ENCODE peak calls at places on chromosomes 4 and X, in seven cellular contexts. One of them, this sample, is unnamed.

GRCh38 chr4:151074416-151074916 is 25.0 kb upstream of the RPS3A start:
- DNase-seq in Daoy: no peak
- DNase-seq in neural progenitor cell: no peak
- DNase-seq in G401: no peak
- DNase-seq in RCC 7860: no peak
- DNase-seq in LoVo: no peak
- DNase-seq in anterior cingulate cortex: no peak
- DNase-seq in this sample: no peak

GRCh38 chr4:3630136-3630933 is 98.1 kb upstream of the LRPAP1 start:
- DNase-seq in Daoy: peak
- DNase-seq in neural progenitor cell: no peak
- DNase-seq in G401: no peak
- DNase-seq in RCC 7860: no peak
- DNase-seq in LoVo: no peak
- DNase-seq in anterior cingulate cortex: no peak
- DNase-seq in this sample: no peak

GRCh38 chr4:184416913-184417734 is 57.2 kb downstream of the IRF2 start:
- DNase-seq in Daoy: peak
- DNase-seq in neural progenitor cell: no peak
- DNase-seq in G401: no peak
- DNase-seq in RCC 7860: no peak
- DNase-seq in LoVo: no peak
- DNase-seq in anterior cingulate cortex: no peak
- DNase-seq in this sample: no peak

GRCh38 chrX:361231-362145 is 25.2 kb downstream of the PPP2R3B start:
- DNase-seq in Daoy: no peak
- DNase-seq in neural progenitor cell: no peak
- DNase-seq in G401: no peak
- DNase-seq in RCC 7860: no peak
- DNase-seq in LoVo: no peak
- DNase-seq in anterior cingulate cortex: no peak
- DNase-seq in this sample: no peak

GRCh38 chr4:186204103-186204559 is 12.8 kb downstream of the CYP4V2 start:
- DNase-seq in Daoy: no peak
- DNase-seq in neural progenitor cell: no peak
- DNase-seq in G401: peak
- DNase-seq in RCC 7860: no peak
- DNase-seq in LoVo: no peak
- DNase-seq in anterior cingulate cortex: no peak
- DNase-seq in this sample: no peak

GRCh38 chrX:9465380-9466114 is 689 bp downstream of the TBL1X start:
- DNase-seq in Daoy: peak
- DNase-seq in neural progenitor cell: peak
- DNase-seq in G401: peak
- DNase-seq in RCC 7860: no peak
- DNase-seq in LoVo: no peak
- DNase-seq in anterior cingulate cortex: no peak
- DNase-seq in this sample: no peak

GRCh38 chr4:33566649-33567048 is 2677.7 kb downstream of the ARAP2 start:
- DNase-seq in Daoy: no peak
- DNase-seq in neural progenitor cell: no peak
- DNase-seq in G401: no peak
- DNase-seq in RCC 7860: no peak
- DNase-seq in LoVo: no peak
- DNase-seq in anterior cingulate cortex: no peak
- DNase-seq in this sample: no peak

GRCh38 chr4:4426511-4427477 is 39.9 kb downstream of the NSG1 start:
- DNase-seq in Daoy: peak
- DNase-seq in neural progenitor cell: peak
- DNase-seq in G401: no peak
- DNase-seq in RCC 7860: no peak
- DNase-seq in LoVo: no peak
- DNase-seq in anterior cingulate cortex: no peak
- DNase-seq in this sample: no peak

GRCh38 chr4:176309046-176309445 is 10.7 kb upstream of the SPCS3 start:
- DNase-seq in Daoy: no peak
- DNase-seq in neural progenitor cell: no peak
- DNase-seq in G401: no peak
- DNase-seq in RCC 7860: no peak
- DNase-seq in LoVo: no peak
- DNase-seq in anterior cingulate cortex: no peak
- DNase-seq in this sample: no peak

GRCh38 chrX:132876509-132876837 is 82.0 kb downstream of the HS6ST2 start:
- DNase-seq in Daoy: no peak
- DNase-seq in neural progenitor cell: peak
- DNase-seq in G401: peak
- DNase-seq in RCC 7860: no peak
- DNase-seq in LoVo: no peak
- DNase-seq in anterior cingulate cortex: no peak
- DNase-seq in this sample: no peak

GRCh38 chr4:140851032-140851636 is 94.9 kb upstream of the TBC1D9 start:
- DNase-seq in Daoy: peak
- DNase-seq in neural progenitor cell: peak
- DNase-seq in G401: peak
- DNase-seq in RCC 7860: peak
- DNase-seq in LoVo: peak
- DNase-seq in anterior cingulate cortex: no peak
- DNase-seq in this sample: no peak

GRCh38 chr4:23333946-23334878 is 555.6 kb downstream of the PPARGC1A start:
- DNase-seq in Daoy: peak
- DNase-seq in neural progenitor cell: peak
- DNase-seq in G401: no peak
- DNase-seq in RCC 7860: peak
- DNase-seq in LoVo: peak
- DNase-seq in anterior cingulate cortex: no peak
- DNase-seq in this sample: peak

GRCh38 chr4:181548873-181549541 is 694.2 kb upstream of the TENM3 start:
- DNase-seq in Daoy: peak
- DNase-seq in neural progenitor cell: no peak
- DNase-seq in G401: no peak
- DNase-seq in RCC 7860: peak
- DNase-seq in LoVo: peak
- DNase-seq in anterior cingulate cortex: no peak
- DNase-seq in this sample: peak

GRCh38 chrX:39891781-39892180 is 206.0 kb downstream of the BCOR start:
- DNase-seq in Daoy: no peak
- DNase-seq in neural progenitor cell: no peak
- DNase-seq in G401: no peak
- DNase-seq in RCC 7860: no peak
- DNase-seq in LoVo: no peak
- DNase-seq in anterior cingulate cortex: no peak
- DNase-seq in this sample: no peak

GRCh38 chr4:6270691-6271121 is 1.1 kb downstream of the WFS1 start:
- DNase-seq in Daoy: peak
- DNase-seq in neural progenitor cell: no peak
- DNase-seq in G401: peak
- DNase-seq in RCC 7860: no peak
- DNase-seq in LoVo: no peak
- DNase-seq in anterior cingulate cortex: no peak
- DNase-seq in this sample: no peak

GRCh38 chrX:129493643-129494042 is 29.6 kb downstream of the SMARCA1 start:
- DNase-seq in Daoy: peak
- DNase-seq in neural progenitor cell: no peak
- DNase-seq in G401: no peak
- DNase-seq in RCC 7860: no peak
- DNase-seq in LoVo: no peak
- DNase-seq in anterior cingulate cortex: no peak
- DNase-seq in this sample: peak

GRCh38 chr4:2934077-2934812 is 29.0 kb downstream of the NOP14 start:
- DNase-seq in Daoy: peak
- DNase-seq in neural progenitor cell: peak
- DNase-seq in G401: no peak
- DNase-seq in RCC 7860: peak
- DNase-seq in LoVo: peak
- DNase-seq in anterior cingulate cortex: no peak
- DNase-seq in this sample: peak

GRCh38 chrX:39158801-39159657 is 357.8 kb downstream of the MID1IP1 start:
- DNase-seq in Daoy: peak
- DNase-seq in neural progenitor cell: no peak
- DNase-seq in G401: no peak
- DNase-seq in RCC 7860: peak
- DNase-seq in LoVo: no peak
- DNase-seq in anterior cingulate cortex: no peak
- DNase-seq in this sample: no peak

GRCh38 chr4:149997881-149998421 is 80.3 kb upstream of the DCLK2 start:
- DNase-seq in Daoy: peak
- DNase-seq in neural progenitor cell: no peak
- DNase-seq in G401: no peak
- DNase-seq in RCC 7860: peak
- DNase-seq in LoVo: peak
- DNase-seq in anterior cingulate cortex: no peak
- DNase-seq in this sample: no peak

GRCh38 chrX:124388562-124388961 is 42.2 kb downstream of the SH2D1A start:
- DNase-seq in Daoy: peak
- DNase-seq in neural progenitor cell: peak
- DNase-seq in G401: peak
- DNase-seq in RCC 7860: peak
- DNase-seq in LoVo: peak
- DNase-seq in anterior cingulate cortex: no peak
- DNase-seq in this sample: peak

GRCh38 chr4:155179216-155179615 is 29.2 kb upstream of the NPY2R start:
- DNase-seq in Daoy: no peak
- DNase-seq in neural progenitor cell: no peak
- DNase-seq in G401: no peak
- DNase-seq in RCC 7860: no peak
- DNase-seq in LoVo: no peak
- DNase-seq in anterior cingulate cortex: no peak
- DNase-seq in this sample: no peak

GRCh38 chr4:101284546-101284945 is 62.8 kb downstream of the PPP3CA start:
- DNase-seq in Daoy: no peak
- DNase-seq in neural progenitor cell: no peak
- DNase-seq in G401: no peak
- DNase-seq in RCC 7860: no peak
- DNase-seq in LoVo: no peak
- DNase-seq in anterior cingulate cortex: no peak
- DNase-seq in this sample: peak

GRCh38 chr4:28369504-28369903 is 1508.9 kb downstream of the STIM2 start:
- DNase-seq in Daoy: no peak
- DNase-seq in neural progenitor cell: no peak
- DNase-seq in G401: no peak
- DNase-seq in RCC 7860: peak
- DNase-seq in LoVo: no peak
- DNase-seq in anterior cingulate cortex: no peak
- DNase-seq in this sample: no peak

GRCh38 chrX:18668468-18668867 is 3.4 kb downstream of the RS1 start:
- DNase-seq in Daoy: no peak
- DNase-seq in neural progenitor cell: no peak
- DNase-seq in G401: no peak
- DNase-seq in RCC 7860: no peak
- DNase-seq in LoVo: no peak
- DNase-seq in anterior cingulate cortex: no peak
- DNase-seq in this sample: no peak

GRCh38 chr4:15853345-15853744 is 75.2 kb downstream of the CD38 start:
- DNase-seq in Daoy: no peak
- DNase-seq in neural progenitor cell: no peak
- DNase-seq in G401: no peak
- DNase-seq in RCC 7860: no peak
- DNase-seq in LoVo: no peak
- DNase-seq in anterior cingulate cortex: no peak
- DNase-seq in this sample: no peak

GRCh38 chr4:189084671-189085070 is 856.0 kb upstream of the FRG1 start:
- DNase-seq in Daoy: no peak
- DNase-seq in neural progenitor cell: no peak
- DNase-seq in G401: no peak
- DNase-seq in RCC 7860: no peak
- DNase-seq in LoVo: no peak
- DNase-seq in anterior cingulate cortex: no peak
- DNase-seq in this sample: no peak

GRCh38 chrX:20143539-20143938 is 1.9 kb upstream of the EIF1AX start:
- DNase-seq in Daoy: no peak
- DNase-seq in neural progenitor cell: no peak
- DNase-seq in G401: no peak
- DNase-seq in RCC 7860: no peak
- DNase-seq in LoVo: no peak
- DNase-seq in anterior cingulate cortex: no peak
- DNase-seq in this sample: no peak

GRCh38 chr4:53804719-53805118 is 213.4 kb upstream of the LNX1 start:
- DNase-seq in Daoy: peak
- DNase-seq in neural progenitor cell: peak
- DNase-seq in G401: no peak
- DNase-seq in RCC 7860: no peak
- DNase-seq in LoVo: no peak
- DNase-seq in anterior cingulate cortex: no peak
- DNase-seq in this sample: no peak

GRCh38 chrX:124346064-124346876 is at the start of gene SH2D1A:
- DNase-seq in Daoy: no peak
- DNase-seq in neural progenitor cell: no peak
- DNase-seq in G401: no peak
- DNase-seq in RCC 7860: no peak
- DNase-seq in LoVo: no peak
- DNase-seq in anterior cingulate cortex: no peak
- DNase-seq in this sample: no peak

GRCh38 chr4:139210486-139210885 is 33.5 kb upstream of the ELF2 start:
- DNase-seq in Daoy: no peak
- DNase-seq in neural progenitor cell: no peak
- DNase-seq in G401: no peak
- DNase-seq in RCC 7860: no peak
- DNase-seq in LoVo: no peak
- DNase-seq in anterior cingulate cortex: no peak
- DNase-seq in this sample: no peak

GRCh38 chrX:28347526-28347925 is 239.7 kb upstream of the IL1RAPL1 start:
- DNase-seq in Daoy: no peak
- DNase-seq in neural progenitor cell: no peak
- DNase-seq in G401: no peak
- DNase-seq in RCC 7860: no peak
- DNase-seq in LoVo: no peak
- DNase-seq in anterior cingulate cortex: no peak
- DNase-seq in this sample: no peak

GRCh38 chr4:129641179-129641578 is 545.2 kb downstream of the C4orf33 start:
- DNase-seq in Daoy: no peak
- DNase-seq in neural progenitor cell: peak
- DNase-seq in G401: peak
- DNase-seq in RCC 7860: peak
- DNase-seq in LoVo: peak
- DNase-seq in anterior cingulate cortex: no peak
- DNase-seq in this sample: peak

GRCh38 chrX:71532753-71533425 is at the start of gene OGT:
- DNase-seq in Daoy: peak
- DNase-seq in neural progenitor cell: peak
- DNase-seq in G401: peak
- DNase-seq in RCC 7860: peak
- DNase-seq in LoVo: peak
- DNase-seq in anterior cingulate cortex: peak
- DNase-seq in this sample: peak

GRCh38 chr4:163330828-163331628 is 1.4 kb downstream of the NPY1R start:
- DNase-seq in Daoy: no peak
- DNase-seq in neural progenitor cell: no peak
- DNase-seq in G401: peak
- DNase-seq in RCC 7860: no peak
- DNase-seq in LoVo: no peak
- DNase-seq in anterior cingulate cortex: no peak
- DNase-seq in this sample: no peak

GRCh38 chr4:133594246-133595207 is 445.4 kb downstream of the PCDH10 start:
- DNase-seq in Daoy: no peak
- DNase-seq in neural progenitor cell: no peak
- DNase-seq in G401: no peak
- DNase-seq in RCC 7860: no peak
- DNase-seq in LoVo: no peak
- DNase-seq in anterior cingulate cortex: no peak
- DNase-seq in this sample: peak

GRCh38 chrX:15607067-15607466 is 6.3 kb upstream of the ACE2 start:
- DNase-seq in Daoy: no peak
- DNase-seq in neural progenitor cell: no peak
- DNase-seq in G401: no peak
- DNase-seq in RCC 7860: no peak
- DNase-seq in LoVo: no peak
- DNase-seq in anterior cingulate cortex: no peak
- DNase-seq in this sample: no peak

This sample was measured in GM04504.